ENCODE peak calls at places on chromosomes 6 and 20, in six cellular contexts. One of them, this sample, is unnamed.

GRCh38 chr20:20360464-20360863 is 7.4 kb upstream of the INSM1 start:
- DNase-seq in HepG2: peak
- DNase-seq in K562: peak
- DNase-seq in GM12891: no peak
- DNase-seq in GM12878: no peak
- DNase-seq in H1: no peak
- DNase-seq in this sample: peak

GRCh38 chr6:2745246-2745645 is 5.5 kb downstream of the MYLK4 start:
- DNase-seq in HepG2: no peak
- DNase-seq in K562: no peak
- DNase-seq in GM12891: no peak
- DNase-seq in GM12878: no peak
- DNase-seq in H1: no peak
- DNase-seq in this sample: no peak

GRCh38 chr6:40349092-40349491 is 238.1 kb downstream of the LRFN2 start:
- DNase-seq in HepG2: no peak
- DNase-seq in K562: no peak
- DNase-seq in GM12891: no peak
- DNase-seq in GM12878: no peak
- DNase-seq in H1: no peak
- DNase-seq in this sample: no peak

GRCh38 chr20:32019156-32019510 is 8.9 kb downstream of the CCM2L start:
- DNase-seq in HepG2: no peak
- DNase-seq in K562: peak
- DNase-seq in GM12891: no peak
- DNase-seq in GM12878: no peak
- DNase-seq in H1: no peak
- DNase-seq in this sample: no peak

GRCh38 chr20:62805711-62806382 is 1.2 kb downstream of the OGFR start:
- DNase-seq in HepG2: peak
- DNase-seq in K562: peak
- DNase-seq in GM12891: no peak
- DNase-seq in GM12878: no peak
- DNase-seq in H1: no peak
- DNase-seq in this sample: no peak

GRCh38 chr20:2890743-2891142 is 17.5 kb downstream of the PTPRA start:
- DNase-seq in HepG2: no peak
- DNase-seq in K562: peak
- DNase-seq in GM12891: no peak
- DNase-seq in GM12878: no peak
- DNase-seq in H1: no peak
- DNase-seq in this sample: no peak

GRCh38 chr6:45738057-45738455 is 277.6 kb downstream of the CLIC5 start:
- DNase-seq in HepG2: no peak
- DNase-seq in K562: no peak
- DNase-seq in GM12891: no peak
- DNase-seq in GM12878: no peak
- DNase-seq in H1: no peak
- DNase-seq in this sample: no peak

GRCh38 chr20:45098096-45098773 is 2.7 kb downstream of the KCNS1 start:
- DNase-seq in HepG2: no peak
- DNase-seq in K562: no peak
- DNase-seq in GM12891: no peak
- DNase-seq in GM12878: no peak
- DNase-seq in H1: peak
- DNase-seq in this sample: no peak

GRCh38 chr6:105364243-105364642 is 38.6 kb downstream of the PREP start:
- DNase-seq in HepG2: no peak
- DNase-seq in K562: no peak
- DNase-seq in GM12891: no peak
- DNase-seq in GM12878: no peak
- DNase-seq in H1: no peak
- DNase-seq in this sample: no peak

GRCh38 chr20:43507150-43508080 is at the start of gene L3MBTL1:
- DNase-seq in HepG2: peak
- DNase-seq in K562: peak
- DNase-seq in GM12891: peak
- DNase-seq in GM12878: no peak
- DNase-seq in H1: no peak
- DNase-seq in this sample: no peak

GRCh38 chr6:16327777-16328325 is 89.5 kb downstream of the GMPR start:
- DNase-seq in HepG2: no peak
- DNase-seq in K562: no peak
- DNase-seq in GM12891: no peak
- DNase-seq in GM12878: no peak
- DNase-seq in H1: no peak
- DNase-seq in this sample: no peak

GRCh38 chr6:52286798-52287432 is 2.4 kb upstream of the MCM3 start:
- DNase-seq in HepG2: peak
- DNase-seq in K562: peak
- DNase-seq in GM12891: no peak
- DNase-seq in GM12878: no peak
- DNase-seq in H1: no peak
- DNase-seq in this sample: no peak

GRCh38 chr20:53949319-53949839 is 121.0 kb downstream of the BCAS1 start:
- DNase-seq in HepG2: no peak
- DNase-seq in K562: no peak
- DNase-seq in GM12891: no peak
- DNase-seq in GM12878: no peak
- DNase-seq in H1: no peak
- DNase-seq in this sample: no peak

GRCh38 chr20:41369673-41370072 is 3.1 kb upstream of the EMILIN3 start:
- DNase-seq in HepG2: no peak
- DNase-seq in K562: no peak
- DNase-seq in GM12891: no peak
- DNase-seq in GM12878: no peak
- DNase-seq in H1: no peak
- DNase-seq in this sample: no peak

GRCh38 chr6:133184798-133185380 is 56.3 kb upstream of the EYA4 start:
- DNase-seq in HepG2: no peak
- DNase-seq in K562: peak
- DNase-seq in GM12891: no peak
- DNase-seq in GM12878: no peak
- DNase-seq in H1: no peak
- DNase-seq in this sample: no peak

GRCh38 chr20:18588554-18589043 is 745 bp downstream of the DTD1 start:
- DNase-seq in HepG2: no peak
- DNase-seq in K562: peak
- DNase-seq in GM12891: no peak
- DNase-seq in GM12878: no peak
- DNase-seq in H1: no peak
- DNase-seq in this sample: no peak

GRCh38 chr6:143949535-143949934 is 58.5 kb downstream of the PLAGL1 start:
- DNase-seq in HepG2: no peak
- DNase-seq in K562: no peak
- DNase-seq in GM12891: no peak
- DNase-seq in GM12878: no peak
- DNase-seq in H1: no peak
- DNase-seq in this sample: no peak

GRCh38 chr6:139204978-139205377 is 70.1 kb downstream of the HECA start:
- DNase-seq in HepG2: no peak
- DNase-seq in K562: no peak
- DNase-seq in GM12891: no peak
- DNase-seq in GM12878: no peak
- DNase-seq in H1: no peak
- DNase-seq in this sample: no peak

GRCh38 chr6:83199865-83200230 is 6.7 kb downstream of the RWDD2A start:
- DNase-seq in HepG2: no peak
- DNase-seq in K562: no peak
- DNase-seq in GM12891: no peak
- DNase-seq in GM12878: no peak
- DNase-seq in H1: no peak
- DNase-seq in this sample: no peak

GRCh38 chr20:57473246-57474042 is 51.5 kb downstream of the CTCFL start:
- DNase-seq in HepG2: no peak
- DNase-seq in K562: no peak
- DNase-seq in GM12891: peak
- DNase-seq in GM12878: peak
- DNase-seq in H1: no peak
- DNase-seq in this sample: peak

GRCh38 chr6:39228992-39229767 is at the start of gene KCNK5:
- DNase-seq in HepG2: peak
- DNase-seq in K562: peak
- DNase-seq in GM12891: peak
- DNase-seq in GM12878: no peak
- DNase-seq in H1: peak
- DNase-seq in this sample: peak

GRCh38 chr20:50416269-50416863 is 93.8 kb upstream of the PTPN1 start:
- DNase-seq in HepG2: no peak
- DNase-seq in K562: no peak
- DNase-seq in GM12891: no peak
- DNase-seq in GM12878: no peak
- DNase-seq in H1: no peak
- DNase-seq in this sample: no peak

GRCh38 chr20:50417484-50418235 is 92.5 kb upstream of the PTPN1 start:
- DNase-seq in HepG2: peak
- DNase-seq in K562: no peak
- DNase-seq in GM12891: no peak
- DNase-seq in GM12878: no peak
- DNase-seq in H1: no peak
- DNase-seq in this sample: no peak

GRCh38 chr20:50415031-50415515 is 95.1 kb upstream of the PTPN1 start:
- DNase-seq in HepG2: no peak
- DNase-seq in K562: no peak
- DNase-seq in GM12891: no peak
- DNase-seq in GM12878: no peak
- DNase-seq in H1: no peak
- DNase-seq in this sample: no peak

GRCh38 chr20:50416930-50417329 is 93.3 kb upstream of the PTPN1 start:
- DNase-seq in HepG2: no peak
- DNase-seq in K562: no peak
- DNase-seq in GM12891: no peak
- DNase-seq in GM12878: no peak
- DNase-seq in H1: no peak
- DNase-seq in this sample: no peak

DNA sequence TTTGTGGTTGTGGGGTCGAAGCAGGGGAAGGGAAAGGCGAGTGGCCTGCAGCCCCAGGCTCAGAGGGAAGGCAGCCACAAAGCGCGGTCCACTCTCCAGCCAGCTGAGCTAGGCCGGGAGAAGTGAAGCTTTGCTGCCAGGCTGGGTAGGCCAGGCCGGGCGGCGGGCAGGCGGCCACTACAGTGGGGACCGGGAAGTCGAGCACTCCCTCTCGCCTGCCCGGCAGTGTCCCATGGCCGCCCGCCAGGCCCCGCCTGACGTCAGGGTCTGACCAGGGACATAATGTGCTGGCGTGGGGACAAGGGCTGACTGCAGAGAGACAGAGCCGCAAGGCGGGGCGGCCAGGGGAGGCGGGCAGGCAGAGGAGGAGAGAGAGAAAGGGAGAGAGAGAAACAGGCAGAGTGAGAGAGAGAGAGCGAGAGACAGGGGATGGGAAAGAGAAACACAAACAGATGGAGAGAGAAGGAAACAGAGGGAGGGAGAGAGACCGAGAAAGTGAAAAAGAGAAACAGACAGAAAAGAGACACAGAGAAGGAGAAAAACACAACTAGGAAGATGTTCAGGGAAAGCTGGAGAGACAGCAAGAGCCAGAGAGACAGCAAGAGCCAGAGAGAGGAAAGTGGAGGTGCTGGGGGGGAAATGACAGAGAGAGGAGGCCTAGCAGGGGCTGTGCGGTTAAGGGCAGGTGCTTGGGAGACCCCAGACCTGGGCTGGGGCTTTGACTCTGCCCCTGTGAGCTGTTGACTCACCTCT is 94.5 kb upstream of the PTPN1 start:
- DNase-seq in HepG2: peak
- DNase-seq in K562: no peak
- DNase-seq in GM12891: no peak
- DNase-seq in GM12878: no peak
- DNase-seq in H1: no peak
- DNase-seq in this sample: no peak
- TF ChIP-seq TAF1 in HepG2: peak
- TF ChIP-seq TAF1 in K562: no peak
- TF ChIP-seq TAF1 in GM12891: no peak
- TF ChIP-seq TAF1 in GM12878: no peak
- TF ChIP-seq TAF1 in H1: no peak
- TF ChIP-seq TAF1 in this sample: no peak

GRCh38 chr6:97445406-97445805 is 162.4 kb upstream of the MMS22L start:
- DNase-seq in HepG2: no peak
- DNase-seq in K562: no peak
- DNase-seq in GM12891: no peak
- DNase-seq in GM12878: no peak
- DNase-seq in H1: no peak
- DNase-seq in this sample: no peak
- TF ChIP-seq POLR2A in HepG2: no peak
- TF ChIP-seq POLR2A in K562: no peak
- TF ChIP-seq POLR2A in GM12891: no peak
- TF ChIP-seq POLR2A in GM12878: no peak
- TF ChIP-seq POLR2A in H1: no peak
- TF ChIP-seq POLR2A in this sample: no peak

DNA sequence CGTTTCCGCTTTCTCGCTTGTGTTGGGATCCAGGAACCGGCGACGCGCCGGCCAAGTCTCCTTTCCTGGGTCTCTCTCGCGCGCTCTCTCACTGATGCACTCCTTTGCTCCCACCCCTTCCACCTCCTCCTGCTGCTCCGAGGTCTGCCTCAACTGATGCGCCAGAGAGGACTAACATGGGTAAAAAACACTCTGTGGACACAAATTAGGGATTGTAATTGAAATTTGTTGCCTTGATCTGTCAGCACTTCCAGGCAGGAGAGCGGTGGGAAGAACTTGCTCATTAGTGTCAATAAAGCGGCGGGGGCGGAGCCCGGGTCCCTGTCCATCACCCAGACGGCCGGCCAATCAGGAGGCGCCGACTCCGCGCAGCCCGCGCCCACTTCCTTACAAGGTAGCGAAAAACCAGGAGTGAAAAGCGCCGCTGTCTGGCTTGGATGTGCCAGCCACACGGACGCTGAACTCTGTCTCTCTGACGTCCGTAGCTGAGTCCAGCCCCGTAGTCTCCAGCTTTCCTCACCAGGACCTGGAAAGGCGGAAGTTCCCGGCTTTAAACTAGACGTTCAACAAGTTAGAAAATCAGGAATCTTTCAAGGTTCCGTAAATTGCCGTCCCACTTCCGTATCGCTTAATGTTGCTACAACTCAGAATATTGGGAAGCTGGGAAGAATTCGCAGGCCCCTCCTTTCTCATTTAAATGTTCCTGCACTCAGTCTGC is at the start of gene TBX18:
- DNase-seq in HepG2: peak
- DNase-seq in K562: peak
- DNase-seq in GM12891: no peak
- DNase-seq in GM12878: no peak
- DNase-seq in H1: peak
- DNase-seq in this sample: no peak
- TF ChIP-seq TAF1 in HepG2: no peak
- TF ChIP-seq TAF1 in K562: peak
- TF ChIP-seq TAF1 in GM12891: no peak
- TF ChIP-seq TAF1 in GM12878: no peak
- TF ChIP-seq TAF1 in H1: peak
- TF ChIP-seq TAF1 in this sample: no peak

DNA sequence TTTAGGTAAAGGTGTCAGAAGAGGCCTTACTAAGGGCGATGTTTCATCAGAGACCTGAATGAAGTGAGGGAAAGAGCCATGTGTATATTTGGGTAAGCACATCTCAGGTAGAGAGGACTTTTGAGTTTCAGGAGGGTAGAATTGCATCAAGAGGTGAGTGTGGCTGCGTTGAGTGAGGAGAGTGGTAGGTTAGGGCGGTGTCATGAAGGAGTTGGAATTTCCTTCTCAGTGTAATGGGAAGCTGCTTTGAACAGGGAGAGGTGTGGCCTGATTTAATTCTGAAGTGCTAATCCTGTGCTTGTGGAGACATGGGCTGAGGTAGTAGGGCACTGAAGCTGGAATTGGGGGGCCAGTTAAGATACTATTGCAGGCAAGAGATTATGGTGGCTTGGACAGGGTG is 53.9 kb downstream of the IGF2R start:
- DNase-seq in HepG2: no peak
- DNase-seq in K562: no peak
- DNase-seq in GM12891: no peak
- DNase-seq in GM12878: no peak
- DNase-seq in H1: no peak
- DNase-seq in this sample: no peak
- TF ChIP-seq POLR2A in HepG2: no peak
- TF ChIP-seq POLR2A in K562: peak
- TF ChIP-seq POLR2A in GM12891: no peak
- TF ChIP-seq POLR2A in GM12878: no peak
- TF ChIP-seq POLR2A in H1: no peak
- TF ChIP-seq POLR2A in this sample: no peak